ENCODE peak calls at places on chromosomes 7 and 10, in four cellular contexts. N, X, F and I are unnamed samples. For H3K4me1, the result is how much of the 10 kb centered on the place peaks cover.

GRCh38 chr10:9301148-9301547 is 1246.7 kb downstream of the GATA3 start:
- DNase-seq in N (no peak), X (no peak), F (no peak), I (no peak)

GRCh38 chr7:98240961-98241673 is 10.9 kb downstream of the TECPR1 start:
- DNase-seq in N (peak), X (no peak), F (peak), I (peak)

GRCh38 chr10:113518816-113519591 is 33.8 kb upstream of the HABP2 start:
- DNase-seq in N (peak), X (no peak), F (no peak), I (no peak)

GRCh38 chr10:99870051-99870730 is 87.8 kb downstream of the ABCC2 start:
- DNase-seq in N (peak), X (no peak), F (peak), I (no peak)

GRCh38 chr10:71970331-71970730 is 6.1 kb downstream of the CHST3 start:
- DNase-seq in N (no peak), X (no peak), F (no peak), I (no peak)

GRCh38 chr10:8768854-8769253 is 714.4 kb downstream of the GATA3 start:
- DNase-seq in N (no peak), X (no peak), F (no peak), I (no peak)

GRCh38 chr7:50648570-50649169 is 83.5 kb upstream of the DDC start:
- DNase-seq in N (no peak), X (peak), F (no peak), I (no peak)

GRCh38 chr10:97069576-97070362 is 116.0 kb downstream of the SLIT1 start:
- DNase-seq in N (peak), X (no peak), F (no peak), I (no peak)

GRCh38 chr10:71666607-71667373 is 52.8 kb downstream of the C10orf105 start:
- DNase-seq in N (no peak), X (no peak), F (no peak), I (no peak)

GRCh38 chr7:157516911-157517781 is 180.3 kb downstream of the DNAJB6 start:
- DNase-seq in N (no peak), X (peak), F (peak), I (peak)

GRCh38 chr7:16526742-16527540 is at the start of gene LRRC72:
- DNase-seq in N (no peak), X (no peak), F (no peak), I (no peak)
- TF ChIP-seq CTCF in N (no peak), X (no peak), F (no peak), I (no peak)

DNA sequence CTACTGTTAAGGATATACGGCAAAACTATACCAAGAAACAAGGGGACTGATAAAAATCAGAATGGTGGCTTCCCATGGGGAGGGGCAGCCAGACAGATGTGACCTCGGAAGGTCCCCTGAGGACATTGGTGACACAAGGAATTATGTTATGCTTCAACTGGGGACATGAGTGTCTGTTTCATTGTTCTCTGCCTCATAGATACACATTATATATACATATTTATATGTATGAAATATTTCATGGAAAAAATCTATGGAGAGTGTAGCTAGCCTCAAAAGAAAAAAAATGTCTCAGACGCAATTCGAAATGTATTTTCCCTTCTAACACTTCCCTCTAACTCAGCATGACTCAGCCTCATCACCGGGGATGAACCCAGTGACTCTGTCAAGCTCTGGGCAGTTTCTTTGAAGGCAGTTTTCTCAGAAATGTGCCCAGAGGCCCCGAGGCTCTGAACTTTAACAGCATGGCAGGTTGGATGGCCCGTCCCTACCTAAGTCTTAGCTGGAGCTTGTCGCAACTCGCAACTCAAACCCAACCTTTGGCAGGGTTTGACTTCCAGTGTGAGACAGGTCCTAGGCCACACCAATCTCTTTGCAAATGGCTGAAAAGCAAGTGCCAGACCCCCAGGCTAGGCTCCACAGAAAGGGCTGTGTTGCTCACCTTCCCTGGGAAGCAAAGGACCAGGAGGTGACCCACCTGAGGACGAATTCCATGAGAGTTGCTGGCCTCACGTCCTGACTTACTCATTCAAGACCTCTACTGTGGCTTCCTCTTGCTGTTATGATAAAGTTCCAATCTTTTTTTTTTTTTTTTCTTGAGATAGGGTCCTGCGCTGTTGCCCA is 86.9 kb downstream of the CARD11 start:
- DNase-seq in N (peak), X (peak), F (no peak), I (no peak)
- H3K4me1 ChIP-seq in N (under half), X (under half), F (half or more), I (under half)

DNA sequence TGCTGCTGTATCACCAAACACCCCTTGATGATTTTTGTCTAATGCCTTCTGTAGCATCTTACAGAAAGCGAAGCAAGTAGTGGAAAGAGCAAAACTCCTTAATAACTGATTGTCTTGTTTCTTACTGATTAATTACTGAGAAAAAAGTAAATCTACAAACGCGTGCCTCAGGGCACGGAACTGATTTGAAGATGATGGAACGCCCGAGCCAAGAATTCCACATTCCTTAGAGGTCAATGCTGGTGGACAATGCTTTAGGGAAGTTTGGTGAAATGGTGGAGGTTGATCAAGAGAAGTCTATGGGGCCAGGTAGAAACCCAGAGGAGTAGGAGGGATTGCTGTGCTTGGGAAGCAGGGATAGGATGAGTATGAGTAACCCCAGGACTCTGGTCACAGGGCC is 5.0 kb upstream of the SORBS1 start:
- DNase-seq in N (no peak), X (no peak), F (no peak), I (no peak)
- H3K4me3 ChIP-seq in N (no peak), X (no peak), F (no peak), I (no peak)

DNA sequence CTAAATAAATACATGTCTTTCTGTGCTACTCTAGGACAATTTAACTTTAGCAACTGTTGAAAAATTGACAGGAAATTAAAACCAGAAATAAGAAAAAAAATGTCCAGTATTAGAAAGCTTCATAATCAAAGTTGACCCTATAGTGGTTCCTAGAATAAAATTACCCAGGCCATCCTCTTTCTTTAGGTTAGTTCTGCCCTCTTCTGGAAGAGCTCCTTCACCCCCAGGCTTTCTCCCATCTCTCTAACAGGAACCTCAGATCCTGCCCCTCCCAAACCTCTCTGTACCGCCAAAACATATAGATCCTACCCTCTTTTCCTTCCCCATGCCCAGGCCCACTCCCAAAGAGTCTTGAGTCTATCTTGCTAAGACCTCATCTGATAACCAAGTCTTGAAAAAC is 159.4 kb upstream of the CDK1 start:
- DNase-seq in N (no peak), X (no peak), F (no peak), I (no peak)
- TF ChIP-seq CTCF in N (no peak), X (no peak), F (no peak), I (no peak)

DNA sequence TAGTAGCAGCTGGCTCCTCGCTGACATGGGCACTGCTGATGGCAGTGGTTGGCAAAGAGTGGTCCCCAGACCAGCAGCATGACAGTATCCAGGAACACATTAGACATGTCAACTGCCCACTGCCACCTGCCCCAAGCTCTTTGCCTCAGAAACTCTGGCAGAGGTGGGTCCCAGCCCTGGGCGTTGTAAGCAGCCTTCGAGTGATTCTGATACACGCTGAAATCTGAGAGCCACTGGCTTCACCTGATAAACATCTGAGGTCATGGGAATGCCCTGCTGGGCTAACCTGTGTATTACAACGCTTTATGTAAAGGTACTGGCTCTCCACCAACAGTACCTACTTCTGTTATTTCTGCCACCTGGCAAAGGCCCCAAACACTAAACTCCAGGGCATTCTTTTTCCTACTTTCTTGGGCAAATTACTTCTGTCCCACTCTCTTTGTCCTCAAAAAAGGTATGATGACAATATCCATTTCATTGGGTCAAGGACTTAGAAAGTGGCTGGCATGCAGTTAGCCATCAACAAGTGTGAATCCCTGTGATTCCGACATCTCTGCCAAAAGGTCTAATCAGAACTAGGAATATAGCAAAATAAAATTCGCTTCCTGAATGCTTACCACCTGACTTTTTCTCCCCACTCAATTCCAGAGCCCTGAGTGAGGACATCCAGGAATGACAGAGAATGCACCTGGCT is 9.2 kb downstream of the SGMS1 start:
- DNase-seq in N (no peak), X (no peak), F (no peak), I (no peak)
- H3K4me1 ChIP-seq in N (under half), X (under half), F (under half), I (under half)

GRCh38 chr10:3622845-3623621 is 162.0 kb downstream of the KLF6 start:
- DNase-seq in N (peak), X (no peak), F (no peak), I (no peak)
- H3K4me3 ChIP-seq in N (no peak), X (no peak), F (no peak), I (no peak)

DNA sequence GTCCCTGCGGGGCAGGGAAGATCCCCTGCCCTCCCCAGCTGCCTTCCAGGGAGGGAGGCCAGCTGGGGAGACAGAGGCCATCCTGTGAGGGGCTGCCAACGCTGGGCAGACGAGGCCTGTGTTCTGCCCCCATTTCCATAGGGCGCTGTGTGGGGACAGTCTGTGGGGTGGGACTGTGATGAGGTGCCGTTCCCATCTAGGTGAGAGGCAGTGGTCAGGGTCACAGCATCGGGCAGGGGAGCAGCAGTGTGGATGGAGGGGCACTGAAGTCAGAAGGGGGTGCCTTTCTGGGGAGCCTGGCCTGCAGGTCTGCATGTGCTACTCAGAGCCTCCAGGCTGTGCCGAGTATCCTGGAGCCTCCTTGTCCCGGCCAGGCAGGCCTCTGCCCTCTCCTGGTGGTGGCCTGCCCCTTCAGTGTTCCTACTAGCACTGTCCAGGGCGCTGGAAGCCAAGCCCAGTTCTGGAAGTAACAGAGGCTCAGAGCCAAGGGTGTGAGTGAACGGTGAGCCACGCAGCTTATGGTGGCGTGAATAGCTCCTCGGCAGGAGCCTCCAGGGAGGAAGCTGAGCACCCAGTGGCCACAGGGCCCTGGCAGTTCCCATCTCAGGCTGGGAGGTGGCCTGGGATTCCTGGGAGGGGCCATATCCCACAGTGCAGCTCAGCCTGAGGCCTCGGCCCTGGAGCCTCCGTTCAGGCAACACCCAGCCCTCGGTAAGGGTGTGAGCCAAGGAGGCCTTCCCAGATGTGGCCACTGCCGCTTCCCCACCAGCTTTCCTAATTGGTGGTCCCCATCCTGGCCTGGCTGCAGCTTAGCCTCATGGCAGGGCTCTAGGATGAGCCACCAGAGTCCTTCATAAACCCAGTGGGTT is 23.3 kb upstream of the CSGALNACT2 start:
- DNase-seq in N (peak), X (no peak), F (no peak), I (no peak)
- TF ChIP-seq CTCF in N (no peak), X (no peak), F (no peak), I (no peak)